ENCODE peak calls at places on chromosomes 6 and 20, in five cellular contexts. Y is uterus, I is heart left ventricle, P is SJSA1, C is prostate gland. F is an unnamed sample. For H3K4me1, the result is how much of the 10 kb centered on the place peaks cover.

GRCh38 chr6:37283786-37284185 is 25.8 kb upstream of the TMEM217 start:
- DNase-seq in Y (no peak), I (peak), C (peak), P (no peak), F (no peak)

GRCh38 chr20:3732327-3733118 is at the start of gene HSPA12B:
- DNase-seq in I (peak), Y (no peak), C (no peak), P (no peak), F (peak)

GRCh38 chr6:572596-573265 is 84.2 kb downstream of the HUS1B start:
- DNase-seq in Y (no peak), C (no peak), I (no peak), P (no peak), F (no peak)

GRCh38 chr6:118712955-118713354 is 61.6 kb upstream of the CEP85L start:
- DNase-seq in P (peak), Y (no peak), C (no peak), I (no peak), F (no peak)

GRCh38 chr20:62596486-62596885 is 45.8 kb upstream of the SLCO4A1 start:
- DNase-seq in P (no peak), C (no peak), Y (no peak), I (no peak), F (no peak)

GRCh38 chr6:107956586-107957164 is 1.3 kb downstream of the SEC63 start:
- DNase-seq in C (no peak), P (no peak), I (no peak), Y (no peak), F (peak)

GRCh38 chr6:54916858-54917257 is 70.3 kb downstream of the FAM83B start:
- DNase-seq in I (no peak), P (no peak), Y (no peak), C (no peak), F (peak)

GRCh38 chr6:150813319-150813992 is 52.0 kb upstream of the MTHFD1L start:
- DNase-seq in P (no peak), C (no peak), I (no peak), Y (no peak), F (peak)

GRCh38 chr6:36126553-36127458 is 3.5 kb upstream of the MAPK13 start:
- DNase-seq in P (no peak), C (no peak), Y (no peak), I (no peak), F (no peak)

GRCh38 chr20:23096073-23096472 is 9.9 kb upstream of the CD93 start:
- DNase-seq in Y (no peak), P (no peak), C (no peak), I (no peak), F (no peak)

GRCh38 chr6:93992976-93993375 is 573.6 kb upstream of the EPHA7 start:
- DNase-seq in Y (no peak), I (no peak), P (no peak), C (no peak), F (no peak)

GRCh38 chr20:42686057-42686456 is 503.6 kb downstream of the PTPRT start:
- DNase-seq in I (no peak), P (no peak), Y (no peak), C (no peak), F (no peak)

GRCh38 chr6:39724787-39725631 is at the start of gene KIF6:
- DNase-seq in C (peak), P (peak), I (peak), Y (peak), F (peak)

GRCh38 chr20:59604770-59605665 is 678 bp downstream of the PHACTR3 start:
- DNase-seq in P (no peak), I (peak), Y (no peak), C (no peak), F (peak)

GRCh38 chr6:51473996-51474975 is 613.1 kb downstream of the PKHD1 start:
- DNase-seq in I (no peak), C (peak), P (no peak), Y (no peak), F (no peak)

GRCh38 chr6:49915035-49915434 is 48.7 kb upstream of the CRISP1 start:
- DNase-seq in Y (no peak), C (peak), I (no peak), P (no peak), F (peak)

GRCh38 chr6:39366875-39367618 is 44.5 kb upstream of the KCNK16 start:
- DNase-seq in P (no peak), Y (no peak), C (no peak), I (no peak), F (no peak)

GRCh38 chr6:101853226-101853625 is 459.7 kb downstream of the GRIK2 start:
- DNase-seq in P (no peak), C (no peak), I (no peak), Y (no peak), F (no peak)

GRCh38 chr6:130033999-130034814 is 15.8 kb downstream of the L3MBTL3 start:
- DNase-seq in I (no peak), P (peak), Y (peak), C (no peak), F (peak)

GRCh38 chr20:17023036-17023435 is 203.8 kb upstream of the PCSK2 start:
- DNase-seq in I (no peak), C (no peak), Y (no peak), P (no peak), F (no peak)

GRCh38 chr20:31987744-31988143 is 19.8 kb downstream of the XKR7 start:
- DNase-seq in I (no peak), C (no peak), P (peak), Y (no peak), F (peak)

GRCh38 chr6:147507162-147508072 is 1.1 kb upstream of the SAMD5 start:
- DNase-seq in C (no peak), Y (peak), I (peak), P (peak), F (peak)

GRCh38 chr6:167426074-167426473 is 101.2 kb downstream of the TTLL2 start:
- DNase-seq in C (no peak), I (no peak), P (no peak), Y (no peak), F (no peak)

GRCh38 chr6:11835065-11835464 is 56.5 kb upstream of the ADTRP start:
- DNase-seq in I (peak), P (no peak), Y (no peak), C (no peak), F (no peak)

GRCh38 chr6:38794682-38795081 is 79.6 kb downstream of the DNAH8 start:
- DNase-seq in I (no peak), C (no peak), Y (no peak), P (no peak), F (no peak)

GRCh38 chr6:106519460-106520394 is 109.6 kb downstream of the RTN4IP1 start:
- DNase-seq in I (peak), Y (peak), C (peak), P (peak), F (peak)

GRCh38 chr20:51366155-51366886 is 176.2 kb downstream of the NFATC2 start:
- DNase-seq in C (no peak), P (peak), Y (peak), I (peak), F (peak)

GRCh38 chr6:42726485-42727083 is 4.2 kb upstream of the PRPH2 start:
- DNase-seq in P (peak), I (peak), Y (peak), C (peak), F (peak)

GRCh38 chr6:19723533-19723932 is 113.6 kb upstream of the ID4 start:
- DNase-seq in Y (no peak), I (no peak), P (no peak), C (no peak), F (peak)

GRCh38 chr6:19713984-19714383 is 123.2 kb upstream of the ID4 start:
- DNase-seq in C (no peak), Y (no peak), I (no peak), P (no peak), F (no peak)

GRCh38 chr6:19715166-19715558 is 122.0 kb upstream of the ID4 start:
- DNase-seq in P (no peak), Y (no peak), C (no peak), I (no peak), F (no peak)

GRCh38 chr6:19714415-19715165 is 122.6 kb upstream of the ID4 start:
- DNase-seq in C (no peak), P (no peak), Y (no peak), I (no peak), F (no peak)

DNA sequence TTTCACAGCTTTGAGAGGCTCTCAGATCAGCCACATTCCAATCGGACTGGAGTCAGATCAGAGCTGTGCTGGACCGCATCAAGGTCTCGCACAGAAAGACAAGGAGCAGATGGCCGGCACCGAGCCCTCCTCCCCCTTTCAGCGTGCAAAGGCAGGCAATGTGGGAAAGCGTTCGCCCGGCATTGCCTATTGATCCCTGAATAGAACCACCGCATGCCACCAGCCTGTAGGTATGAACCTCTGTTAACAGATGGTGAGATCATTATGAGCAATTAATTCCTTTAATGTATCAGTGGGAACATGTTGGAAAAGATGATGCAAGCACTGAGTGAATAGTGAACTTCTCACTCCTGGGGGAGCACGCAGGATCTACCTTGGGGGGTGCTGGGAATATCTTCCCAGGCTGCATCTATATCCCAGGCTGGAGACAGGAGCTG is 117.5 kb upstream of the ID4 start:
- DNase-seq in P (no peak), C (no peak), Y (no peak), I (no peak), F (no peak)
- H3K27ac ChIP-seq in P (no peak), C (no peak), Y (no peak), I (no peak), F (no peak)

GRCh38 chr6:3747100-3747737 is 4.3 kb downstream of the PXDC1 start:
- DNase-seq in C (no peak), P (no peak), Y (peak), I (no peak), F (no peak)
- H3K4me1 ChIP-seq in C (under half), P (under half), Y (under half), I (half or more), F (under half)

GRCh38 chr6:77339926-77340325 is 123.4 kb downstream of the HTR1B start:
- DNase-seq in P (no peak), I (no peak), Y (no peak), C (no peak), F (no peak)

GRCh38 chr6:77337392-77337791 is 125.9 kb downstream of the HTR1B start:
- DNase-seq in Y (no peak), I (no peak), P (no peak), C (no peak), F (no peak)

GRCh38 chr6:77341058-77341986 is 122.0 kb downstream of the HTR1B start:
- DNase-seq in I (peak), P (no peak), Y (no peak), C (no peak), F (no peak)

DNA sequence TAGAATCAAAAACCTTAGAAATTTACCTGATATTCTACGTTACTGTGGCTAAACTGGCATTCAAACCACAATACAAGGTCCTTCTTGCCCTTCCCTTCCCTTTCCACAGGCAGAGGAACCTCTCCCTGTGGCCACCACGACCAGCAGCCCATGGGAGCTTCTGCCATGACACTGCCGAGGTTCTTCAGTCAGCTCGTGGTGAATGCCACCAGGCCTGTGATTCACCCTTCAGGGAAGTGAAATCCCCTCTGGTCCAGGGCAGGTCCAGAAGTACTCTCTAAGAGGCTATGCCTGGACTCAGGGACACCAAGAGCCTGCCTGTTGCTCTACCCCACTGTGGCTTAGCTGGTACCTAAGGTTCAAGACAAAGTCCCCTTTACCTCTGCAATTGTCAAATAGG is 123.0 kb downstream of the HTR1B start:
- DNase-seq in I (no peak), C (no peak), Y (no peak), P (no peak), F (no peak)
- H3K27ac ChIP-seq in I (peak), C (no peak), Y (no peak), P (no peak), F (no peak)

DNA sequence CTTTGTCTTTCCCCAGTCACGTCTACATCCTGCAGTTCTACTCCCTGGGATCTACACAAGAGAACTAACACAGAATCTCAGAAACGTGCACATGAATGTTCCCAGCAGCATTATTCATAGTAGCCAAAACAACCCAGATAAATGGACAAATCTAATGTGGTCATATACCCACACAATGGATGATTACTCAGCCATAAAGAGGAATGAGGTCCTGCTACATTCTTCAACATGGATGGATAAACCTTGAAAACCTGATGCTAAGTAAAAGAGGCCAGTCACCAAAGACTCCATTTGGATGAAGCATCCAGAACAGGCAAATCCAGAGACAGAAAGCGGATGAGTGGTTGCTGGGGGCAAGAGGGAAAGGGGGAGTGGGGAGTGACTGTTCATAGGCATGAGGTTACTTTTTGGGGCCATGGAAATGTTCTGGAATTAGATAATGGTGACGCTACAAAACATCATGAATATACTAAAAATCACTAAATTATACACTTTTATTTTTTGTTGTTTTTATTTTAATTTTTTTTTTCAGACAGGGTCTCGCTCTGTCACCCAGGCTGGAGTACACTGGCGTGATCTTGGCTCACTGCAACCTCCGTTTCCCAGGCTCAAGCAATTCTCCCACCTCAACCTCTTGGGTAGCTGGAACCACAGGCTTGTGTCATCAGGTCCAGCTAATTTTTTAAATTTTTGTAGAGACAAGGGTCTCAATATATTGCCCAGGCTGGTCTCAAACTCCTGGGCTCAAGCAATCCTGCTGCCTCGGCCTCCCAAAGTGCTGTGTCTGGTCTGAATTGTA is 50.8 kb upstream of the DSN1 start:
- DNase-seq in Y (no peak), C (no peak), P (no peak), I (no peak), F (no peak)
- H3K4me1 ChIP-seq in Y (under half), C (under half), P (under half), I (under half), F (under half)

DNA sequence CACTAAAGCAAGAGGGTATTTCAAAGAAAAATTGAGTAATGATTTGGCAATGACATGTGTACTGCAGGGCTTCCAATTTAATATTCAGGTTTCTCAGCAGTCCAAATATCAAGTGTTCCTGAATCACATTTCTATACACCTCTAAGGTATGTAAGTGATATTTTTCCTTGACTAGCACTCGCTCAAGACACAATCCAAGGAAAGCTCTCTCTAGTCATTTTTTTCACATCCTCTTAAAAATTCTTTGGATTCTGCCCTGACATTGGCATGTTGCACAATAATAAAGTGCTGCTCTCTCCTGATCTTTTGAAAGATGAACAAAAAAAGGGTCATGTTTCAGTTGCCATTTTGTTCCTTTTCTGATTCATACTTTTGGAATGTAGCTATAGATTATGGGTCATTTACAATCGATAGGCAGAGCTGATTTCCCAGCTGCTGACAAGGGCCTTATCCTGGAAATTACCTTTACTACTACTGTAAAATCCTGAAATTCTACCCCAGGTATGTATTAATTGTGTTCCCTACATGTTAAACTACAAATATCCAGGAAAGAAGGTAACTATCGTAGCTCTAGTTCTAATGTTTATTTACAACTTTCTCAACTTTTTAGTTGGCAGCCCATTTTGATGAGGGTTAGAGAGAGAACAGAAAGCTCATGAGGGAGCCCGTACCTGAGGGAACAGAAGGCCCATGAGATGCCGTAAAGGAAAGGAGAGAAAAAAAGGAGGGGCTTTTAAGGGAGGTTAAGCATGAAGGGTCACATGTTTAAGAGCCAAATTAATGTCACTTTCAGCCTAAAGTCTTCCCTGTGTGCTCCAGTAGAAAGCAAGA is 22.2 kb upstream of the ADGRG6 start:
- DNase-seq in I (no peak), C (no peak), Y (no peak), P (no peak), F (no peak)
- H3K27ac ChIP-seq in I (no peak), C (no peak), Y (no peak), P (no peak), F (peak)

DNA sequence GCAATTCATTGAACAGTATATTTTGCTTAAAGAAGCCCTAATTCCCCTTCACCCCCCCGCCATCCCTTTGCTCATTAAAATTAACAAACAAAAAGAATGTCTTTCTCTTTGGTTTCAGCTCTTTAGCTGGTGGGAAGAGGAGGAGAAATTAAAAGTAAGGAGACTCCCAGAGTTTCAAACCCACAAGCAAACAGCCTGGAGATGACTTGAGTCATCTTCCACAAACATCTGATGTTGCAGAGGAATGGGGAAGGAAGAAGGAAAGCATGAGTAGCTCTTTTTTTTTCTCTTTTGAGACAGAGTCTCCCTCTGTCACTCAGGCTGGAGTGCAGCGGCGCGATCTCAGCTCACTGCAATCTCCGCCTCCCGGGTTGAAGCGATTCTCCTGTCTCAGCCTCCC is 189.6 kb downstream of the ADAT2 start:
- DNase-seq in P (no peak), I (no peak), Y (no peak), C (no peak), F (no peak)
- H3K4me1 ChIP-seq in P (under half), I (under half), Y (under half), C (under half), F (under half)

GRCh38 chr6:3426091-3426780 is 30.6 kb downstream of the SLC22A23 start:
- DNase-seq in I (no peak), C (no peak), Y (no peak), P (no peak), F (no peak)
- H3K27ac ChIP-seq in I (no peak), C (no peak), Y (peak), P (no peak), F (peak)

F was measured in hepatocyte.